ENCODE peak calls at places on chromosomes 4 and X, in ten cellular contexts. F is breast epithelium, C is GM12892, E is tibial nerve, V is prostate gland, D is GM12878, Q is ovary, M is NB4, P is K562, H is uterus. K is an unnamed sample.

GRCh38 chr4:188428935-188429334 is 289.7 kb downstream of the TRIML1 start:
- DNase-seq in F (no peak), C (no peak), E (no peak), V (no peak), D (no peak), Q (no peak), M (no peak), P (no peak), H (no peak), K (no peak)

GRCh38 chrX:20378291-20378920 is 111.7 kb upstream of the RPS6KA3 start:
- DNase-seq in F (no peak), C (no peak), E (no peak), V (no peak), D (peak), Q (no peak), M (no peak), P (no peak), H (no peak), K (no peak)

GRCh38 chr4:10184051-10184450 is 67.5 kb upstream of the WDR1 start:
- DNase-seq in F (no peak), C (no peak), E (no peak), V (no peak), D (no peak), Q (no peak), M (peak), P (no peak), H (no peak), K (no peak)

GRCh38 chr4:102500371-102501175 is 586 bp upstream of the NFKB1 start:
- DNase-seq in F (peak), C (no peak), E (peak), V (peak), D (no peak), Q (peak), M (peak), P (no peak), H (peak), K (peak)

GRCh38 chr4:7338059-7338452 is 96.7 kb downstream of the PSAPL1 start:
- DNase-seq in F (no peak), C (no peak), E (no peak), V (no peak), D (no peak), Q (no peak), M (no peak), P (no peak), H (no peak), K (no peak)

GRCh38 chr4:144740316-144740715 is 94.4 kb downstream of the HHIP start:
- DNase-seq in F (no peak), C (no peak), E (no peak), V (no peak), D (no peak), Q (no peak), M (no peak), P (no peak), H (no peak), K (no peak)

GRCh38 chrX:3651272-3651671 is 62.2 kb downstream of the PRKX start:
- DNase-seq in F (no peak), C (no peak), E (no peak), V (no peak), D (no peak), Q (no peak), M (peak), P (no peak), H (no peak), K (peak)

GRCh38 chr4:138910201-138910913 is 105.2 kb upstream of the NOCT start:
- DNase-seq in F (no peak), C (no peak), E (no peak), V (no peak), D (no peak), Q (no peak), M (no peak), P (peak), H (no peak), K (no peak)

GRCh38 chrX:72057844-72058243 is 73.9 kb downstream of the RTL5 start:
- DNase-seq in F (no peak), C (no peak), E (no peak), V (no peak), D (no peak), Q (no peak), M (peak), P (no peak), H (no peak), K (no peak)

GRCh38 chrX:130103605-130104004 is 6.7 kb downstream of the ELF4 start:
- DNase-seq in F (no peak), C (no peak), E (no peak), V (no peak), D (no peak), Q (no peak), M (no peak), P (no peak), H (no peak), K (no peak)

GRCh38 chr4:5696341-5696740 is 12.0 kb downstream of the EVC2 start:
- DNase-seq in F (no peak), C (no peak), E (no peak), V (no peak), D (no peak), Q (no peak), M (no peak), P (no peak), H (no peak), K (no peak)

GRCh38 chr4:33941854-33942253 is 2302.5 kb downstream of the ARAP2 start:
- DNase-seq in F (no peak), C (no peak), E (no peak), V (no peak), D (no peak), Q (no peak), M (no peak), P (no peak), H (no peak), K (no peak)

GRCh38 chr4:13344216-13344615 is 139.9 kb downstream of the RAB28 start:
- DNase-seq in F (no peak), C (no peak), E (no peak), V (no peak), D (no peak), Q (no peak), M (peak), P (no peak), H (no peak), K (no peak)

GRCh38 chr4:41744572-41745291 is 3.8 kb downstream of the PHOX2B start:
- DNase-seq in F (no peak), C (no peak), E (no peak), V (no peak), D (no peak), Q (no peak), M (no peak), P (no peak), H (no peak), K (no peak)

GRCh38 chrX:15737957-15738685 is at the start of gene CA5B:
- DNase-seq in F (peak), C (peak), E (peak), V (peak), D (peak), Q (peak), M (peak), P (peak), H (peak), K (peak)

GRCh38 chrX:129840334-129840733 is 3.4 kb downstream of the ZDHHC9 start:
- DNase-seq in F (no peak), C (no peak), E (no peak), V (no peak), D (no peak), Q (no peak), M (no peak), P (no peak), H (no peak), K (no peak)

GRCh38 chr4:17962171-17962570 is 59.4 kb downstream of the LCORL start:
- DNase-seq in F (no peak), C (no peak), E (no peak), V (no peak), D (no peak), Q (no peak), M (no peak), P (no peak), H (no peak), K (no peak)

GRCh38 chr4:101211146-101211553 is 136.2 kb downstream of the PPP3CA start:
- DNase-seq in F (no peak), C (no peak), E (no peak), V (no peak), D (no peak), Q (no peak), M (no peak), P (no peak), H (no peak), K (no peak)

GRCh38 chr4:78951862-78952472 is 12.7 kb upstream of the PAQR3 start:
- DNase-seq in F (no peak), C (no peak), E (peak), V (peak), D (no peak), Q (no peak), M (peak), P (peak), H (no peak), K (peak)

GRCh38 chrX:29143356-29143755 is 556.1 kb downstream of the IL1RAPL1 start:
- DNase-seq in F (no peak), C (no peak), E (no peak), V (no peak), D (no peak), Q (no peak), M (no peak), P (no peak), H (no peak), K (no peak)

GRCh38 chr4:23877758-23878229 is 12.1 kb downstream of the PPARGC1A start:
- DNase-seq in F (no peak), C (no peak), E (no peak), V (peak), D (no peak), Q (no peak), M (no peak), P (no peak), H (peak), K (no peak)

GRCh38 chr4:52244103-52244772 is 193.1 kb downstream of the SPATA18 start:
- DNase-seq in F (no peak), C (no peak), E (no peak), V (no peak), D (no peak), Q (no peak), M (no peak), P (no peak), H (no peak), K (no peak)

GRCh38 chr4:3838437-3839380 is 72.5 kb downstream of the ADRA2C start:
- DNase-seq in F (no peak), C (no peak), E (no peak), V (no peak), D (no peak), Q (no peak), M (no peak), P (no peak), H (no peak), K (no peak)

GRCh38 chr4:1051472-1051871 is 40.0 kb downstream of the FGFRL1 start:
- DNase-seq in F (no peak), C (no peak), E (no peak), V (no peak), D (no peak), Q (peak), M (no peak), P (no peak), H (no peak), K (no peak)

GRCh38 chr4:88690355-88690754 is 7.3 kb downstream of the NAP1L5 start:
- DNase-seq in F (no peak), C (no peak), E (no peak), V (no peak), D (no peak), Q (no peak), M (peak), P (peak), H (no peak), K (peak)

GRCh38 chrX:76453737-76454406 is 26.4 kb downstream of the MAGEE1 start:
- DNase-seq in F (no peak), C (no peak), E (no peak), V (no peak), D (no peak), Q (no peak), M (no peak), P (no peak), H (no peak), K (no peak)

GRCh38 chrX:53284684-53285447 is 3.5 kb upstream of the IQSEC2 start:
- DNase-seq in F (peak), C (peak), E (peak), V (peak), D (peak), Q (peak), M (peak), P (peak), H (peak), K (peak)

GRCh38 chrX:53290441-53291041 is 9.2 kb upstream of the IQSEC2 start:
- DNase-seq in F (no peak), C (no peak), E (no peak), V (no peak), D (no peak), Q (no peak), M (no peak), P (no peak), H (no peak), K (no peak)

GRCh38 chrX:53285591-53285990 is 4.2 kb upstream of the IQSEC2 start:
- DNase-seq in F (no peak), C (no peak), E (no peak), V (no peak), D (no peak), Q (no peak), M (no peak), P (no peak), H (no peak), K (no peak)

GRCh38 chrX:53287493-53288138 is 6.2 kb upstream of the IQSEC2 start:
- DNase-seq in F (peak), C (no peak), E (peak), V (peak), D (peak), Q (peak), M (peak), P (no peak), H (peak), K (no peak)

GRCh38 chrX:53288173-53288572 is 6.8 kb upstream of the IQSEC2 start:
- DNase-seq in F (no peak), C (no peak), E (no peak), V (no peak), D (no peak), Q (no peak), M (peak), P (peak), H (peak), K (no peak)
- TF ChIP-seq POLR2A in F (no peak), C (no peak), E (no peak), V (no peak), D (no peak), Q (no peak), M (no peak), P (no peak), H (no peak), K (no peak)

DNA sequence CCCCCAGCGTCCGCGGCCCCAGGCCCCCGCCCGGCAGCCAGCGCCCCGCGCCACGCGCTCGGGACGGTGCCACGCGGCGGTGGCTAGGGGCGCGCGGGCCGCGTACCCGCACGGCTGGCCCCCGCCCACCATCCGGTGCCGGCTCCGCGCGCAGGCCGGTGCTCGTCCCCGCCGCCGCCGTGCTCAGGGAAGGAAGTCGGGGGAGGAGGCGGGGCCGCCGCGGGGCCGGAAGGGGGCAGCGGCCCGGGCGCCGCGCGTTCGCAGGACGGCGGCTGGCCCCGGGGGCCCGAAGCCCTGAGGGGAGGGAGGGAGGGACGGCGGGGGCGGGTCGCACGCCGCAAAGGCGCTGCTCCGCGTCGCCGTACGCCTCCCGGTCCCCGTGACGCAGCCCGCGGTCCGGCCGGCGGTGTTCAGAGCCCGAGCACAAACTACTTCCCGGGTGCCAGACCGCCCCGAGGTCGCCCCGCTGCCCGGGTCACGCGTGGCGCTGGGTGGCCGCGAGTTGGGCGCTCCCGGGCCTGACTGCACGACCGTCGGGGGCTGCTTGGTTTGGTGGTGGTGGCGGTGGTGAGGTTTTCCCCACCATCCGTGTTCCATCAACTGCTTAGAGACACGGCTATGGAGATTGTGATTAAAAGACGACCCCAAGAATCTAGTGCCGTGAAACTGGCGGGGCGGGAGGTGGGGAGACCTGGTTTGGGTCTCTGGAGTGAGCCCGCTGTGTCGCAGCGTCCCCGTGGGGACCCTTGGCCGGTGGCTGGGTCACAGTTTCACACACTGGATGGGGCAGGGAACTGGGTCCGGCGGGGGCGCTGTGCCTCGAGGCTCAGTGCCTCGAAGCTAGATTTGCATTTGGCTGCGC is at the start of gene DCTD:
- DNase-seq in F (peak), C (peak), E (peak), V (peak), D (no peak), Q (peak), M (peak), P (peak), H (peak), K (peak)
- TF ChIP-seq POLR2A in F (no peak), C (peak), E (peak), V (no peak), D (peak), Q (peak), M (peak), P (peak), H (no peak), K (peak)

DNA sequence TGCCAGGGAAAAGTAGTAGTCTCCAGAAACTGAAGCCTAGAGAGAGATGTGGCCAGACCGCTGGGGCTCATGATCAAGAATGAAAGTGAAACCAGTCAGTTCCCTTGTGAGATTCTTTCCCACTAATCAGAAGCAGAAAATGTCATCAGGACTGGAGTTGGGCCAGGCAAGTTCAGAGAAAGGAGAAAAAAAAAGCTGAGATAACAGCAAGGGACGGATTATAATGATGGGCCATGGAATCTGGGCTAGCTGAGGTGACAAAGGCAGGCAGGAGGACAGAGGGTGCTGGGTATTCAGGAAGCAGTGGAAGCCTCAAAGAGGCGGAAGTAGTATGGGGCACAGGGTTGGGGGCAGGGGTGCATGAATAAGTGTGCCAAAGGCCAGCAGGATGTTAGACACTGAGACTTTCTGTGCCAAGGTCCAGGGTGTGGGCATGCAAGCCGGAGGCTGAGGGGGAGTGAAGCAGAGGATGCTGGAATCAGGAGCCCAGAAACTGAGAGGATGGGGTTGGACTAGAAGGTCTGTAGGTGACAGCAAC is 2.5 kb downstream of the CXorf38 start:
- DNase-seq in F (peak), C (peak), E (peak), V (peak), D (peak), Q (peak), M (peak), P (no peak), H (peak), K (peak)
- TF ChIP-seq POLR2A in F (no peak), C (no peak), E (no peak), V (no peak), D (peak), Q (no peak), M (no peak), P (no peak), H (no peak), K (no peak)

GRCh38 chrX:18984381-18985185 is 669 bp upstream of the PHKA2 start:
- DNase-seq in F (peak), C (peak), E (peak), V (peak), D (peak), Q (peak), M (peak), P (peak), H (peak), K (peak)
- TF ChIP-seq POLR2A in F (no peak), C (peak), E (peak), V (no peak), D (peak), Q (peak), M (peak), P (peak), H (no peak), K (peak)

DNA sequence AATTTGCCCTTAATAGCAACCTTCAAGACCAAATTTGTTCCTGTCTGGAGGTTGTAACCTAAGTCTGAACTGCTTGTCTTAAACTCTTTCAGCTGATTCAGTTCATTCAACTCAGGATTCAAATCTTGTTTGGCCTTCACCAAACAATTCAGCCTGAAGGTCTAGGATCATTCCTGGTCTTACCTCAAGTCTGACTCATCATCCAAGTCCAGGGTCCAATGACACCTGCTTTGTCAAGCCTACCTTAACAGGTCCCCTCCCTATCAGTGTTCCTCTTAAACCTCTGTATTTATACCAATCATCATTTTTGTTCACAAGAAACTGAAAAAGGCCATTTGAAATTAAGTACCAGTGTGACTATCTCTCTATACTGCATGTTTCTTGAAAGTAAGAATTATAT is 237.8 kb downstream of the PPP1R2C start:
- DNase-seq in F (no peak), C (no peak), E (no peak), V (no peak), D (no peak), Q (no peak), M (no peak), P (no peak), H (no peak), K (no peak)
- TF ChIP-seq POLR2A in F (no peak), C (no peak), E (no peak), V (no peak), D (no peak), Q (no peak), M (no peak), P (no peak), H (no peak), K (no peak)

GRCh38 chr4:80446248-80446647 is 110.7 kb downstream of the CFAP299 start:
- DNase-seq in F (no peak), C (no peak), E (no peak), V (no peak), D (no peak), Q (no peak), M (no peak), P (no peak), H (no peak), K (no peak)

GRCh38 chr4:80448056-80448455 is 112.5 kb downstream of the CFAP299 start:
- DNase-seq in F (no peak), C (no peak), E (no peak), V (no peak), D (no peak), Q (no peak), M (no peak), P (no peak), H (no peak), K (no peak)

GRCh38 chr4:80452055-80452454 is 116.5 kb downstream of the CFAP299 start:
- DNase-seq in F (no peak), C (no peak), E (no peak), V (no peak), D (no peak), Q (no peak), M (no peak), P (no peak), H (no peak), K (no peak)

GRCh38 chr4:80446664-80447063 is 111.1 kb downstream of the CFAP299 start:
- DNase-seq in F (no peak), C (no peak), E (no peak), V (no peak), D (no peak), Q (no peak), M (no peak), P (no peak), H (no peak), K (no peak)

GRCh38 chr4:80447493-80447892 is 112.0 kb downstream of the CFAP299 start:
- DNase-seq in F (no peak), C (no peak), E (no peak), V (no peak), D (no peak), Q (no peak), M (no peak), P (no peak), H (no peak), K (no peak)
- TF ChIP-seq POLR2A in F (no peak), C (no peak), E (no peak), V (no peak), D (no peak), Q (no peak), M (no peak), P (no peak), H (no peak), K (no peak)

GRCh38 chr4:184649026-184649970 is at the start of the genes CASP3 and PRIMPOL:
- DNase-seq in F (peak), C (peak), E (peak), V (peak), D (peak), Q (peak), M (peak), P (peak), H (peak), K (peak)
- TF ChIP-seq POLR2A in F (peak), C (peak), E (peak), V (peak), D (peak), Q (peak), M (peak), P (peak), H (peak), K (peak)

GRCh38 chrX:133325422-133325821 is 89.9 kb downstream of the GPC4 start:
- DNase-seq in F (no peak), C (no peak), E (no peak), V (no peak), D (no peak), Q (no peak), M (no peak), P (no peak), H (no peak), K (no peak)
- TF ChIP-seq POLR2A in F (no peak), C (no peak), E (no peak), V (no peak), D (no peak), Q (no peak), M (no peak), P (no peak), H (no peak), K (no peak)